ENCODE peak calls at places on chromosomes 1 and 21, in six cellular contexts. A, X, Q, L, Y and J are unnamed samples.

GRCh38 chr21:35217504-35218060 is 168.5 kb upstream of the RUNX1 start:
- DNase-seq in Y (peak), X (peak), A (no peak), Q (no peak), L (no peak), J (no peak)

GRCh38 chr1:209404577-209404976 is 178.9 kb upstream of the CAMK1G start:
- DNase-seq in L (no peak), X (no peak), Y (no peak), Q (no peak), A (no peak), J (no peak)

GRCh38 chr21:45549670-45550463 is 7.6 kb upstream of the SLC19A1 start:
- DNase-seq in A (peak), Q (no peak), X (no peak), L (no peak), Y (no peak), J (no peak)

GRCh38 chr1:25616932-25617625 is 488 bp downstream of the MAN1C1 start:
- DNase-seq in Y (peak), X (no peak), Q (no peak), L (peak), A (no peak), J (no peak)

GRCh38 chr1:11927866-11928592 is 1.8 kb upstream of the KIAA2013 start:
- DNase-seq in X (no peak), L (no peak), Y (no peak), Q (no peak), A (no peak), J (no peak)

GRCh38 chr1:172180886-172181285 is 239.6 kb upstream of the C1orf105 start:
- DNase-seq in Y (peak), Q (peak), X (no peak), A (peak), L (peak), J (peak)

GRCh38 chr1:245059806-245060424 is 94.9 kb upstream of the KIF26B start:
- DNase-seq in Q (no peak), L (no peak), X (no peak), Y (no peak), A (no peak), J (no peak)

GRCh38 chr21:36769051-36769867 is 70.3 kb downstream of the SIM2 start:
- DNase-seq in A (no peak), X (no peak), Y (peak), L (no peak), Q (no peak), J (no peak)

GRCh38 chr1:67685558-67686271 is 714 bp downstream of the GADD45A start:
- DNase-seq in Y (peak), A (peak), L (peak), Q (peak), X (no peak), J (peak)

GRCh38 chr1:70331962-70332361 is 22.6 kb downstream of the ANKRD13C start:
- DNase-seq in Y (peak), L (no peak), A (no peak), X (no peak), Q (no peak), J (no peak)

GRCh38 chr1:23657659-23658275 is 33.8 kb upstream of the RPL11 start:
- DNase-seq in A (peak), X (no peak), Q (peak), L (peak), Y (peak), J (no peak)

GRCh38 chr1:228178737-228179720 is 13.4 kb downstream of the IBA57 start:
- DNase-seq in Q (no peak), X (no peak), Y (no peak), A (no peak), L (no peak), J (no peak)

GRCh38 chr1:235127774-235128452 is 724 bp downstream of the TOMM20 start:
- DNase-seq in Q (no peak), Y (peak), X (no peak), L (no peak), A (no peak), J (no peak)

GRCh38 chr1:193973428-193973827 is 787.0 kb upstream of the B3GALT2 start:
- DNase-seq in Q (no peak), Y (no peak), A (no peak), X (no peak), L (no peak), J (no peak)

GRCh38 chr1:205678286-205679111 is 1.8 kb downstream of the SLC45A3 start:
- DNase-seq in A (no peak), L (no peak), Q (no peak), Y (peak), X (no peak), J (no peak)

GRCh38 chr1:114558548-114558947 is 22.9 kb downstream of the BCAS2 start:
- DNase-seq in A (peak), X (no peak), Y (peak), Q (no peak), L (no peak), J (no peak)

GRCh38 chr1:25501235-25502058 is 42.0 kb upstream of the LDLRAP1 start:
- DNase-seq in Q (peak), X (no peak), A (no peak), Y (peak), L (no peak), J (no peak)

GRCh38 chr1:232183266-232183800 is 446.6 kb downstream of the SIPA1L2 start:
- DNase-seq in L (no peak), X (no peak), A (no peak), Q (no peak), Y (no peak), J (no peak)

GRCh38 chr1:205936846-205937707 is 6.2 kb downstream of the SLC26A9 start:
- DNase-seq in L (no peak), X (no peak), A (no peak), Y (peak), Q (no peak), J (no peak)

GRCh38 chr1:212070720-212071302 is 35.3 kb downstream of the DTL start:
- DNase-seq in Q (no peak), Y (peak), L (no peak), A (peak), X (peak), J (no peak)

GRCh38 chr1:222654849-222655248 is 37.0 kb downstream of the MIA3 start:
- DNase-seq in L (peak), Y (peak), X (no peak), Q (peak), A (peak), J (no peak)

GRCh38 chr1:84298688-84299535 is 2.6 kb upstream of the SAMD13 start:
- DNase-seq in Q (peak), X (no peak), A (peak), L (peak), Y (peak), J (peak)

GRCh38 chr1:231603598-231604275 is 22.9 kb upstream of the DISC1 start:
- DNase-seq in Y (peak), A (peak), Q (no peak), L (peak), X (no peak), J (no peak)

GRCh38 chr21:43953028-43953427 is 59.1 kb upstream of the TRAPPC10 start:
- DNase-seq in Q (no peak), L (no peak), X (no peak), A (no peak), Y (no peak), J (no peak)

GRCh38 chr1:226308166-226308722 is 720 bp downstream of the LIN9 start:
- DNase-seq in L (peak), X (no peak), Y (no peak), A (peak), Q (peak), J (no peak)

GRCh38 chr1:9715536-9716226 is 64.2 kb downstream of the PIK3CD start:
- DNase-seq in L (peak), Y (no peak), A (no peak), X (no peak), Q (no peak), J (no peak)

GRCh38 chr1:184075040-184076029 is 23.8 kb downstream of the TSEN15 start:
- DNase-seq in Y (peak), Q (no peak), A (peak), L (no peak), X (no peak), J (no peak)

GRCh38 chr21:26138615-26139257 is 31.8 kb downstream of the APP start:
- DNase-seq in A (no peak), X (no peak), Y (no peak), Q (no peak), L (no peak), J (no peak)

GRCh38 chr1:222657899-222658298 is 40.0 kb downstream of the MIA3 start:
- DNase-seq in Q (no peak), Y (no peak), L (no peak), A (no peak), X (no peak), J (no peak)

GRCh38 chr1:78369546-78369945 is 121.2 kb upstream of the PTGFR start:
- DNase-seq in L (no peak), Y (peak), X (no peak), Q (no peak), A (no peak), J (no peak)

GRCh38 chr21:33690874-33691273 is 48.6 kb downstream of the ITSN1 start:
- DNase-seq in Q (no peak), Y (no peak), L (no peak), A (no peak), X (no peak), J (no peak)

GRCh38 chr1:8409107-8409506 is 91.2 kb downstream of the SLC45A1 start:
- DNase-seq in Q (no peak), L (no peak), A (no peak), X (no peak), Y (peak), J (peak)

GRCh38 chr1:175390081-175390481 is 197.5 kb upstream of the KIAA0040 start:
- DNase-seq in A (no peak), L (no peak), Y (no peak), Q (no peak), X (no peak), J (no peak)

GRCh38 chr1:24108334-24109165 is 3.4 kb downstream of the MYOM3 start:
- DNase-seq in Y (peak), X (peak), A (no peak), L (no peak), Q (no peak), J (no peak)

GRCh38 chr21:32088471-32088870 is 190.4 kb downstream of the MIS18A start:
- DNase-seq in X (no peak), A (no peak), Q (no peak), Y (no peak), L (no peak), J (no peak)

GRCh38 chr1:153251562-153251961 is 7.9 kb upstream of the LORICRIN start:
- DNase-seq in Q (no peak), A (no peak), Y (no peak), L (no peak), X (no peak), J (no peak)

GRCh38 chr21:34126269-34126668 is 52.9 kb downstream of the MRPS6 start:
- DNase-seq in Q (no peak), Y (peak), X (no peak), A (no peak), L (no peak), J (no peak)